ENCODE peak calls at places on chromosomes 6 and 20, in seven cellular contexts. J, R, V, D, M, B and C are unnamed samples.

GRCh38 chr6:15987569-15987968 is 141.3 kb upstream of the MYLIP start:
- DNase-seq in B (peak), D (no peak), V (no peak), M (no peak), R (no peak), J (peak), C (peak)

GRCh38 chr6:149813351-149813750 is 50.8 kb downstream of the LRP11 start:
- DNase-seq in M (no peak), V (no peak), J (no peak), R (no peak), D (no peak), B (no peak), C (no peak)

GRCh38 chr6:31049518-31049917 is 39.2 kb downstream of the MUC22 start:
- DNase-seq in J (no peak), B (peak), M (no peak), D (no peak), V (no peak), R (no peak), C (no peak)

GRCh38 chr20:52348434-52348833 is 156.9 kb upstream of the ZFP64 start:
- DNase-seq in D (no peak), J (peak), V (no peak), B (no peak), M (no peak), R (no peak), C (no peak)

GRCh38 chr20:54928564-54928963 is 453.2 kb downstream of the DOK5 start:
- DNase-seq in R (no peak), J (no peak), D (no peak), M (no peak), B (no peak), V (no peak), C (no peak)

GRCh38 chr20:39075731-39076130 is 113.6 kb downstream of the DHX35 start:
- DNase-seq in J (no peak), R (no peak), D (no peak), M (no peak), V (no peak), B (no peak), C (no peak)

GRCh38 chr20:57608516-57608915 is 11.7 kb downstream of the ZBP1 start:
- DNase-seq in M (no peak), B (no peak), D (no peak), R (no peak), J (no peak), V (no peak), C (no peak)

GRCh38 chr6:82957171-82957894 is 108.3 kb downstream of the UBE3D start:
- DNase-seq in R (no peak), M (no peak), B (peak), J (no peak), D (no peak), V (no peak), C (no peak)

GRCh38 chr6:19333936-19334335 is 503.2 kb upstream of the ID4 start:
- DNase-seq in R (no peak), B (peak), D (no peak), V (peak), J (no peak), M (peak), C (peak)

GRCh38 chr6:27078734-27079357 is 168.7 kb upstream of the PRSS16 start:
- DNase-seq in D (peak), J (peak), R (peak), B (peak), M (peak), V (peak), C (peak)

GRCh38 chr6:88544986-88545612 is 379.0 kb upstream of the CNR1 start:
- DNase-seq in V (no peak), D (no peak), B (no peak), R (no peak), J (no peak), M (no peak), C (no peak)

GRCh38 chr6:7569082-7569481 is 20.9 kb upstream of the SNRNP48 start:
- DNase-seq in J (no peak), B (no peak), V (no peak), R (no peak), D (no peak), M (no peak), C (no peak)